ENCODE peak calls at places on chromosomes 5 and 9, in six cellular contexts. I is osteocyte, K is neural crest cell, E is NB4, Z is cerebellar cortex, R is Peyer's patch. V is an unnamed sample.
A peak's percentile ranks its signal among the peaks of the same experiment; 100 is the strongest.

GRCh38 chr5:143197260-143197656 is 206.2 kb downstream of the NR3C1 start:
- DNase-seq in R (no peak), K (no peak), I (no peak), E (no peak), Z (no peak), V (no peak)

GRCh38 chr5:167633931-167634341 is 657.5 kb upstream of the WWC1 start:
- DNase-seq in Z (no peak), R (no peak), K (no peak), E (no peak), I (no peak), V (no peak)

GRCh38 chr9:111152614-111153013 is 114.3 kb upstream of the LPAR1 start:
- DNase-seq in I (no peak), E (no peak), K (no peak), R (no peak), Z (no peak), V (no peak)

GRCh38 chr5:115815693-115816225 is 700 bp downstream of the CDO1 start:
- DNase-seq in R (no peak), I (no peak), K (peak; percentile 28), E (no peak), Z (peak; percentile 39), V (no peak)

GRCh38 chr9:35517136-35517535 is 27.2 kb downstream of the RUSC2 start:
- DNase-seq in E (no peak), K (no peak), I (no peak), Z (peak; percentile 54), R (no peak), V (no peak)

GRCh38 chr9:113585555-113585954 is 122.0 kb downstream of the RGS3 start:
- DNase-seq in E (no peak), K (no peak), Z (no peak), I (no peak), R (no peak), V (no peak)

GRCh38 chr5:54867310-54867944 is 118.0 kb downstream of the ESM1 start:
- DNase-seq in E (peak; percentile 55), I (no peak), R (no peak), Z (peak; percentile 73), K (no peak), V (no peak)

GRCh38 chr5:34556514-34556782 is 99.7 kb upstream of the RAI14 start:
- DNase-seq in K (no peak), Z (no peak), R (no peak), I (no peak), E (no peak), V (no peak)

GRCh38 chr5:2133080-2133479 is 250.4 kb upstream of the IRX4 start:
- DNase-seq in K (no peak), Z (no peak), E (no peak), R (no peak), I (no peak), V (no peak)

GRCh38 chr5:176565760-176566288 is 16.7 kb downstream of the CDHR2 start:
- DNase-seq in I (no peak), E (no peak), R (no peak), K (no peak), Z (no peak), V (no peak)

GRCh38 chr5:177070536-177071191 is 16.1 kb upstream of the FGFR4 start:
- DNase-seq in K (no peak), I (no peak), E (no peak), Z (no peak), R (no peak), V (no peak)

GRCh38 chr5:83827111-83827541 is 106.5 kb upstream of the HAPLN1 start:
- DNase-seq in R (no peak), E (peak; percentile 6), K (no peak), I (no peak), Z (no peak), V (no peak)

GRCh38 chr5:174386306-174386705 is 338.1 kb upstream of the MSX2 start:
- DNase-seq in K (no peak), I (no peak), Z (no peak), E (no peak), R (no peak), V (no peak)

GRCh38 chr5:157463621-157464407 is 3.8 kb downstream of the NIPAL4 start:
- DNase-seq in K (no peak), R (no peak), Z (no peak), E (no peak), I (no peak), V (no peak)

GRCh38 chr9:130639866-130640555 is 24.4 kb upstream of the PRDM12 start:
- DNase-seq in E (no peak), Z (no peak), K (no peak), I (no peak), R (no peak), V (peak; percentile 60)

GRCh38 chr5:32852535-32852934 is 141.4 kb downstream of the NPR3 start:
- DNase-seq in R (no peak), I (peak; percentile 89), K (no peak), Z (no peak), E (peak; percentile 14), V (no peak)

GRCh38 chr5:170522211-170523128 is 18.6 kb downstream of the KCNIP1 start:
- DNase-seq in R (no peak), I (peak; percentile 95), Z (peak; percentile 81), K (no peak), E (no peak), V (no peak)

GRCh38 chr5:59007460-59008063 is 424.7 kb downstream of the RAB3C start:
- DNase-seq in K (no peak), I (no peak), E (peak; percentile 31), R (no peak), Z (peak; percentile 60), V (no peak)

GRCh38 chr9:85430659-85431370 is 310.9 kb downstream of the AGTPBP1 start:
- DNase-seq in R (no peak), K (no peak), Z (no peak), E (no peak), I (no peak), V (no peak)

GRCh38 chr5:1320436-1321344 is 24.2 kb downstream of the CLPTM1L start:
- DNase-seq in R (peak; percentile 45), K (no peak), I (no peak), Z (no peak), E (no peak), V (peak; percentile 70)

GRCh38 chr5:2710910-2711309 is 40.6 kb downstream of the IRX2 start:
- DNase-seq in Z (no peak), I (no peak), K (no peak), R (no peak), E (peak; percentile 9), V (no peak)

GRCh38 chr9:129968690-129969485 is 74.1 kb downstream of the FNBP1 start:
- DNase-seq in Z (no peak), K (no peak), E (no peak), I (no peak), R (no peak), V (no peak)

GRCh38 chr9:87517732-87518131 is 20.1 kb downstream of the DAPK1 start:
- DNase-seq in Z (no peak), E (peak; percentile 59), R (no peak), I (no peak), K (no peak), V (no peak)

GRCh38 chr9:5938449-5938848 is 47.8 kb downstream of the MLANA start:
- DNase-seq in R (no peak), E (no peak), I (no peak), Z (no peak), K (no peak), V (no peak)

GRCh38 chr9:27726244-27727141 is 153.2 kb upstream of the C9orf72 start:
- DNase-seq in K (peak; percentile 74), E (peak; percentile 84), R (peak; percentile 64), I (no peak), Z (peak; percentile 91), V (peak; percentile 47)

GRCh38 chr9:90092512-90092911 is 487.7 kb downstream of the GADD45G start:
- DNase-seq in R (no peak), K (no peak), Z (no peak), E (no peak), I (no peak), V (no peak)

GRCh38 chr5:55821731-55822512 is 29.2 kb upstream of the IL31RA start:
- DNase-seq in E (no peak), I (no peak), Z (no peak), K (peak; percentile 8), R (no peak), V (peak; percentile 39)

GRCh38 chr5:176621661-176622079 is 8.7 kb downstream of the SNCB start:
- DNase-seq in E (peak; percentile 36), I (no peak), K (no peak), Z (peak; percentile 76), R (no peak), V (no peak)

GRCh38 chr9:94625835-94626234 is 13.5 kb downstream of the FBP1 start:
- DNase-seq in Z (peak; percentile 22), I (no peak), R (no peak), E (no peak), K (no peak), V (no peak)

GRCh38 chr5:173745123-173745522 is 128.7 kb upstream of the BOD1 start:
- DNase-seq in R (peak; percentile 86), K (no peak), Z (no peak), E (peak; percentile 50), I (no peak), V (no peak)

GRCh38 chr5:155076379-155076778 is 62.8 kb downstream of the KIF4B start:
- DNase-seq in E (no peak), R (no peak), K (no peak), Z (no peak), I (no peak), V (no peak)

GRCh38 chr9:89375181-89375760 is 57.0 kb downstream of the SECISBP2 start:
- DNase-seq in K (no peak), R (peak; percentile 84), Z (peak; percentile 42), E (peak; percentile 78), I (no peak), V (no peak)

GRCh38 chr5:139383275-139383992 is at the start of gene SLC23A1:
- DNase-seq in K (no peak), E (peak; percentile 56), R (peak; percentile 87), Z (no peak), I (no peak), V (no peak)

GRCh38 chr9:80156725-80157124 is 585.0 kb downstream of the TLE4 start:
- DNase-seq in K (no peak), Z (no peak), R (no peak), E (no peak), I (no peak), V (no peak)

V was measured in left lung.